ENCODE peak calls at places on chromosomes 11 and 22, in five cellular contexts. F is AG10803, Y is AG04450, X is HCT116, I is mammary epithelial cell. H is an unnamed sample.

GRCh38 chr11:121538054-121538453 is 85.3 kb upstream of the SORL1-AS1 start:
- DNase-seq in F (no peak), Y (no peak), X (no peak), I (no peak), H (no peak)

GRCh38 chr22:36977401-36977861 is 41.8 kb downstream of the TST start:
- DNase-seq in F (peak; percentile 25), Y (no peak), X (no peak), I (no peak), H (no peak)

GRCh38 chr11:69131644-69132300 is 24.0 kb upstream of the SMIM38 start:
- DNase-seq in F (peak; percentile 72), Y (peak; percentile 45), X (peak; percentile 66), I (peak; percentile 78), H (peak; percentile 55)

GRCh38 chr11:46380340-46381045 is 976 bp upstream of the MDK start:
- DNase-seq in F (peak; percentile 24), Y (no peak), X (no peak), I (no peak), H (no peak)

GRCh38 chr22:44209343-44209742 is 28.6 kb downstream of the PARVG start:
- DNase-seq in F (no peak), Y (no peak), X (no peak), I (no peak), H (no peak)

GRCh38 chr22:36385491-36386350 is 2.0 kb downstream of the MYH9 start:
- DNase-seq in F (peak; percentile 63), Y (no peak), X (no peak), I (peak; percentile 93), H (no peak)

GRCh38 chr11:32438346-32438882 is 3.1 kb upstream of the WT1 start:
- DNase-seq in F (no peak), Y (no peak), X (no peak), I (no peak), H (no peak)

GRCh38 chr22:37229805-37230672 is 14.0 kb downstream of the RAC2 start:
- DNase-seq in F (peak; percentile 73), Y (no peak), X (peak; percentile 51), I (peak; percentile 55), H (no peak)

GRCh38 chr11:57368106-57368826 is 12.7 kb downstream of the PRG3 start:
- DNase-seq in F (no peak), Y (no peak), X (no peak), I (no peak), H (no peak)

GRCh38 chr22:31431950-31432349 is 32.5 kb downstream of the DRG1 start:
- DNase-seq in F (no peak), Y (no peak), X (no peak), I (no peak), H (no peak)

GRCh38 chr22:30422481-30423295 is 2.9 kb upstream of the MTFP1 start:
- DNase-seq in F (peak; percentile 89), Y (peak; percentile 73), X (peak; percentile 89), I (peak; percentile 97), H (no peak)

GRCh38 chr11:85582111-85582510 is 45.0 kb downstream of the DLG2 start:
- DNase-seq in F (no peak), Y (no peak), X (no peak), I (no peak), H (no peak)

GRCh38 chr11:101003468-101003867 is 126.1 kb downstream of the PGR start:
- DNase-seq in F (no peak), Y (no peak), X (peak; percentile 18), I (peak; percentile 21), H (no peak)

GRCh38 chr11:79018371-79018849 is 422.4 kb downstream of the TENM4 start:
- DNase-seq in F (peak; percentile 72), Y (peak; percentile 83), X (no peak), I (no peak), H (peak; percentile 90)

GRCh38 chr11:13339196-13340153 is 61.9 kb downstream of the BMAL1 start:
- DNase-seq in F (peak; percentile 94), Y (peak; percentile 96), X (no peak), I (peak; percentile 83), H (peak; percentile 91)

GRCh38 chr11:64719406-64719805 is 3.6 kb downstream of the NRXN2 start:
- DNase-seq in F (no peak), Y (no peak), X (no peak), I (no peak), H (no peak)

GRCh38 chr11:64720167-64720566 is 2.8 kb downstream of the NRXN2 start:
- DNase-seq in F (no peak), Y (no peak), X (no peak), I (no peak), H (no peak)

GRCh38 chr11:64722141-64723050 is 601 bp downstream of the NRXN2 start:
- DNase-seq in F (no peak), Y (no peak), X (no peak), I (no peak), H (no peak)

GRCh38 chr11:64721359-64721699 is 1.7 kb downstream of the NRXN2 start:
- DNase-seq in F (no peak), Y (no peak), X (no peak), I (no peak), H (no peak)

GRCh38 chr11:64720640-64721358 is 2.2 kb downstream of the NRXN2 start:
- DNase-seq in F (no peak), Y (no peak), X (no peak), I (no peak), H (no peak)
- H3K4me3 ChIP-seq in F (no peak overlapping the region), Y (no peak overlapping the region), X (no peak overlapping the region), I (no peak overlapping the region), H (no peak overlapping the region)

GRCh38 chr11:44785856-44786606 is 59.3 kb downstream of the TSPAN18 start:
- DNase-seq in F (no peak), Y (no peak), X (no peak), I (no peak), H (no peak)
- TF ChIP-seq CTCF in F (peak; percentile 17), Y (peak; percentile 20), X (peak; percentile 57), I (no peak), H (peak; percentile 29)

DNA sequence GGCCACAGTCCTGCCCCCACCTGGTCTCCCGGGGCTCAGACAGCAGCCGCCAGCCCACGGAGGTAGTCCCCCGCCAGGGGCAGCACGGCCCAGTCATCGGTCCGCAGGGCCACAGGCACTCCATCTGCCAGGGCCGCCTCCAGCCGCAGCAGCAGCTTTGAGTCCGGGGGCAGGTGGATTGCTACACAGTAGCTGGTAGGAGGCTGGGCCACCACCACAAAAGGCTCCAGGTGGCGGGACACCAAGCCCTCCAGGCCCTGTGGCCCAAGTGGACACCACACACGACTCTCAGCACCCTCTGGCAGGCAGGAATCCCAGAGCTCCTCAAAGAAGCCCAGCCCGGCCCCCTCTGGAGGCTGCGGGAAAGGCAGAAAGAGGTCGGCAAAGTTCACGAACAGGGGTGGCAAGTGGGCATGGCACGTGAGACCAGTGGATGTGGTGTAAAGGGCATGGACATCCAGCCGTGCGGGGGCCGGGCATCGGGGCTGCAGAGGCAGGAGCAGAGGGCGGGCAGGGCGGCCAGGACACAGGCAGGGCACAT is 2.9 kb downstream of the AP5B1 start:
- DNase-seq in F (no peak), Y (no peak), X (no peak), I (no peak), H (no peak)
- H3K4me3 ChIP-seq in F (no peak overlapping the region), Y (no peak overlapping the region), X (no peak overlapping the region), I (no peak overlapping the region), H (no peak overlapping the region)

GRCh38 chr11:33835143-33835878 is 56.6 kb downstream of the LMO2 start:
- DNase-seq in F (peak; percentile 82), Y (peak; percentile 13), X (peak; percentile 48), I (peak; percentile 76), H (no peak)
- TF ChIP-seq CTCF in F (peak; percentile 54), Y (peak; percentile 36), X (peak; percentile 18), I (peak; percentile 23), H (peak; percentile 19)

H was measured in HFF-Myc.